ENCODE peak calls at places on chromosomes 11 and 22, in four cellular contexts. V is WTC11, I is K562, B is HepG2. E is an unnamed sample.

GRCh38 chr11:79082920-79083319 is 357.9 kb downstream of the TENM4 start:
- DNase-seq in V (no peak), I (no peak), B (no peak), E (no peak)

GRCh38 chr22:27588273-27588672 is 213.3 kb downstream of the MN1 start:
- DNase-seq in V (no peak), I (no peak), B (no peak), E (no peak)

GRCh38 chr11:44573333-44573732 is 7.9 kb downstream of the CD82 start:
- DNase-seq in V (no peak), I (no peak), B (no peak), E (no peak)

GRCh38 chr22:45334068-45334467 is 24.3 kb downstream of the FAM118A start:
- DNase-seq in V (no peak), I (no peak), B (no peak), E (no peak)

GRCh38 chr11:25423436-25424184 is 908.3 kb upstream of the ANO3 start:
- DNase-seq in V (no peak), I (no peak), B (no peak), E (no peak)

GRCh38 chr11:124113890-124114289 is 1.4 kb upstream of the VWA5A start:
- DNase-seq in V (no peak), I (no peak), B (no peak), E (no peak)

GRCh38 chr22:48673806-48674500 is 1153.7 kb downstream of the BRD1 start:
- DNase-seq in V (no peak), I (no peak), B (no peak), E (no peak)

GRCh38 chr11:74570266-74571061 is 21.9 kb upstream of the POLD3 start:
- DNase-seq in V (peak), I (peak), B (peak), E (peak)

GRCh38 chr11:130554241-130555055 is 106.0 kb downstream of the ADAMTS15 start:
- DNase-seq in V (no peak), I (no peak), B (no peak), E (no peak)

GRCh38 chr11:77106321-77106720 is 3.7 kb downstream of the OMP start:
- DNase-seq in V (no peak), I (no peak), B (no peak), E (no peak)
- TF ChIP-seq ELF4 in V (no peak), I (no peak), B (no peak), E (no peak)

DNA sequence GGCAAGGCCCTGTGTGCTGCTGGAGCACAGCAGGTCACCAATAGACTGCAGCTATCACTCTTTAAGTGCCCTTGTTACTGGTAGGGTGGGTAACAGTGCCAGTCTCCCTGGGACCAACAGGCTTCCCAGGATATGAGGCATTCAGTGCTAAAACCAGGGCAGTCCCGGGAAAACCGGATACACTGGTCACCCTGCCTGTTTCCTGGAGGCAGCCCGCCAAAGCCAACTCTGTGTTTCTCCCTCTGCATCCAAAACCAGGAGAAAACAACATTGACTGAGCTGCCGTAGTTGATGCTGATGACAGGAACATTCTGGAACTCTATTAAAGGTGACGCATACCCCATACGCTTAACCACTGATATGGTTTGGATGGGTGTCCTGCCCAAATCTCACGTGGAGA is 149.1 kb downstream of the SHANK2 start:
- DNase-seq in V (no peak), I (no peak), B (no peak), E (no peak)
- TF ChIP-seq ELF4 in V (no peak), I (no peak), B (no peak), E (no peak)

GRCh38 chr22:19757140-19757984 is 3.2 kb upstream of the TBX1 start:
- DNase-seq in V (peak), I (no peak), B (no peak), E (no peak)

GRCh38 chr22:19756288-19757128 is 4.1 kb upstream of the TBX1 start:
- DNase-seq in V (peak), I (peak), B (peak), E (peak)

GRCh38 chr22:19759459-19759993 is 1.1 kb upstream of the TBX1 start:
- DNase-seq in V (peak), I (no peak), B (no peak), E (no peak)

GRCh38 chr22:19758896-19759458 is 1.6 kb upstream of the TBX1 start:
- DNase-seq in V (no peak), I (no peak), B (no peak), E (no peak)

GRCh38 chr22:19757985-19758895 is 2.3 kb upstream of the TBX1 start:
- DNase-seq in V (no peak), I (no peak), B (no peak), E (no peak)
- TF ChIP-seq ELF4 in V (no peak), I (no peak), B (no peak), E (no peak)

DNA sequence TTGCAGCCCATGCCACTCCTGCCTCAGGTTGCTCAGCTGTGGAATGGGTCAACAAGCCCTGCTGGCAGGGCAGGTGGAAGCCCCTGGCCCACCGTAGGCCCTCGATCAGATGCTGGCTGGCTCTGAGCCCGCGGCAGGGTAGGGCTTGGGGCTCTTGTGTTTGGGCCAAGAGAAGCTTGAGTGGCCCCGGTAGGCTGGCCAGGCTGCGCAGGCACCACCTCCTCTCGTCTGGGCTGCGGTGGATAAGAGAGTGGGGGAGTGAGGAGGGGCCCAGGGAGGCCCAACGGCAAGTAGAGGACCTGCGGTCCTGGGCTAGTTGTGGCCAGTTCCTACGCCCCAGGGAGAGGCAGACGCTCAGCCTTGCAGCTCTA is 115.2 kb downstream of the CEP164 start:
- DNase-seq in V (no peak), I (no peak), B (no peak), E (no peak)
- TF ChIP-seq ELF4 in V (no peak), I (no peak), B (no peak), E (no peak)

GRCh38 chr22:39748877-39749276 is 144.7 kb downstream of the ENTHD1 start:
- DNase-seq in V (no peak), I (no peak), B (no peak), E (no peak)
- TF ChIP-seq ELF4 in V (no peak), I (no peak), B (no peak), E (no peak)

DNA sequence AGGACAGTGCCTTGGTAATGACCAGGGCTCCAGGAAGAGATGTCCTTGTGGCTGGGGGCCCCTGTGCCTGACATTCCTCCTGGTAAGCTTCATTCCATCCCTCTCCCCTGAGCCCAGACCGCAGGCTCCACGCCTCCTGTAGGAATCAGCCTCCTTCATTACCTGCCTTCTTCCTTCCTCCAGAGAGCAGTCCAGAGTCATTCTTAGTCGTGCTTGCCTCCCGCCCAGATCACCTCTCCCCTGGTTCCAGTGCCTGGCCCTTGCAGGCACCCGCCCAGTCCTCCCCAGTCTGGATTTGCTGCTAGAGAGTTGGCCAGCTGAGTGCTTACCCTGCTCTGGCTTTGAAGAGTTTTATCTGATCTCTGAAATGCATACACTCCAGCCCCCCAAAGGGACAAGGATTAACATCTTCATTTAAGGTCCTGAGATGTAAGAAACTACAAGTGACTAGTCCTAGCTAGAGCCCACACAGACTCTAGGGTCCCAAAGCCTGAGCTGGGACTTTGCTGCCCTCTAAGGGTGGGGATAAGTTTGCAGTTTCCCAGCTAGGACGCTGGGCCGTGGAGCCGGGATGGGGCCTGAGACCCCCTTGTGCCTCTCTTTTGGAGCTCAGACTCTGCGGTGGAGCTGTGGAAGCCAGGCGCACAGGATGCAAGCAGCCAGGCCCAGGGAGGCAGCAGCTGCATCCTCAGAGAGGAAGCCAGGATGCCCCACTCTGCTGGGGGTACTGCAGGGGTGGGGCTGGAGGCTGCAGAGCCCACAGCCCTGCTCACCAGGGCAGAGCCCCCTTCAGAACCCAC is 1.6 kb downstream of the NR1H3 start:
- DNase-seq in V (peak), I (no peak), B (peak), E (peak)
- TF ChIP-seq ELF4 in V (no peak), I (no peak), B (no peak), E (no peak)